ENCODE peak calls at places on chromosomes 16 and 17, in six cellular contexts. R is NCI-H774, I is activated B cell treated with CpG ODN at 0.5 μM for 24 hours, G is midbrain, B is nephron progenitor cell, X is hepatocyte. L is an unnamed sample.

GRCh38 chr17:39181303-39181702 is 15.3 kb upstream of the ARL5C start:
- DNase-seq in I (no peak), B (no peak), X (no peak), G (no peak), R (no peak), L (no peak)

GRCh38 chr17:76071497-76072148 is 694 bp downstream of the SRP68 start:
- DNase-seq in X (no peak), B (no peak), R (no peak), I (no peak), G (no peak), L (no peak)

GRCh38 chr17:77959926-77960521 is 1.5 kb downstream of the TNRC6C start:
- DNase-seq in X (peak; percentile 11), G (no peak), R (no peak), B (no peak), I (no peak), L (peak; percentile 38)

GRCh38 chr16:70520612-70521297 is 2.6 kb downstream of the COG4 start:
- DNase-seq in I (no peak), B (no peak), R (no peak), X (no peak), G (no peak), L (no peak)

GRCh38 chr16:31754998-31755615 is 118.5 kb upstream of the ZNF267 start:
- DNase-seq in R (no peak), G (no peak), B (no peak), X (no peak), I (no peak), L (no peak)

GRCh38 chr17:4747847-4748246 is 8.1 kb upstream of the CXCL16 start:
- DNase-seq in I (no peak), X (no peak), B (no peak), G (no peak), R (no peak), L (no peak)

GRCh38 chr16:23160574-23160973 is 11.3 kb upstream of the USP31 start:
- DNase-seq in I (no peak), G (no peak), X (no peak), B (no peak), R (no peak), L (no peak)

GRCh38 chr17:43332211-43332610 is 66.6 kb upstream of the ARL4D start:
- DNase-seq in G (no peak), I (no peak), X (no peak), R (no peak), B (no peak), L (no peak)

GRCh38 chr17:9886141-9886930 is 18.7 kb downstream of the RCVRN start:
- DNase-seq in B (no peak), G (peak; percentile 43), X (no peak), R (no peak), I (no peak), L (no peak)

GRCh38 chr16:17382949-17383348 is 87.8 kb downstream of the XYLT1 start:
- DNase-seq in R (no peak), I (no peak), B (no peak), X (no peak), G (no peak), L (no peak)